ENCODE peak calls at places on chromosomes 13 and 19, in eight cellular contexts. J is IMR-90, Q is prostate gland, Y is left ventricle myocardium inferior, T is cardiac muscle cell, P is psoas muscle, H is thyroid gland, W is breast epithelium. L is an unnamed sample. For H3K4me1, the result is how much of the 10 kb centered on the place peaks cover.

GRCh38 chr13:33262997-33263396 is 22.6 kb downstream of the STARD13 start:
- DNase-seq in J (no peak), Q (no peak), Y (no peak), T (no peak), P (no peak), H (no peak), W (no peak), L (no peak)

GRCh38 chr13:47133024-47133445 is 236.2 kb upstream of the HTR2A start:
- DNase-seq in J (no peak), Q (no peak), Y (no peak), T (no peak), P (no peak), H (no peak), W (no peak), L (no peak)

GRCh38 chr13:48859168-48860105 is 116.3 kb upstream of the FNDC3A start:
- DNase-seq in J (no peak), Q (no peak), Y (no peak), T (no peak), P (no peak), H (no peak), W (no peak), L (no peak)

GRCh38 chr19:44644391-44645016 is 794 bp downstream of the PVR start:
- DNase-seq in J (peak), Q (peak), Y (no peak), T (peak), P (no peak), H (peak), W (peak), L (peak)

GRCh38 chr13:37709318-37709717 is 110.8 kb upstream of the POSTN start:
- DNase-seq in J (no peak), Q (no peak), Y (no peak), T (no peak), P (no peak), H (no peak), W (no peak), L (no peak)

GRCh38 chr19:23801798-23802197 is 43.1 kb upstream of the ZNF681 start:
- DNase-seq in J (no peak), Q (no peak), Y (no peak), T (no peak), P (no peak), H (no peak), W (no peak), L (no peak)

GRCh38 chr13:39656325-39656677 is 839 bp downstream of the COG6 start:
- DNase-seq in J (peak), Q (no peak), Y (no peak), T (no peak), P (no peak), H (no peak), W (no peak), L (peak)

GRCh38 chr19:32309711-32310390 is 35.6 kb upstream of the ZNF507 start:
- DNase-seq in J (no peak), Q (no peak), Y (no peak), T (no peak), P (no peak), H (no peak), W (no peak), L (no peak)

GRCh38 chr13:23443878-23444277 is 10.4 kb upstream of the SACS start:
- DNase-seq in J (no peak), Q (no peak), Y (no peak), T (no peak), P (no peak), H (no peak), W (no peak), L (no peak)

GRCh38 chr13:36366023-36366422 is 19.8 kb upstream of the SPART start:
- DNase-seq in J (no peak), Q (no peak), Y (no peak), T (no peak), P (no peak), H (no peak), W (no peak), L (no peak)

GRCh38 chr13:89458456-89458855 is 1787.3 kb downstream of the SLITRK5 start:
- DNase-seq in J (no peak), Q (no peak), Y (no peak), T (no peak), P (no peak), H (no peak), W (no peak), L (peak)

DNA sequence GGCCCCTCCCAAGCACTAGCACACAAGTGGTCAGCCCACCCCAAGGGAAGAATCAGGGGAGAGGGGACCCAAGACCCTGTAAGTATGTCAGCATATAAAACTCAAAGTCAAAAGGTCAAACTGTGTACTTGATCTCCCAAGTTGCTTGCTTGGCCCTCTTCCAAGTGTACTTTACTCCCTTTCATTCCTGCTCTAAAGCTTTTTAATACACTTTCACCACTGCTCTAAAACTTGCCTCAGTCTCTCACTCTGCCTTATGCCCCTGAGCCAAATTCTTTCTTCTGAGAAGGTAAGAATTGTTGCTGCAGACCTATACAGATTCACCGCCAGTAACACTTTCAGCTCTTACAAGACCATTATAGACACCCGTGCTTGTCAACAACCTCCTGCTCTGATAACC is 15.1 kb upstream of the RNASEH2B start:
- DNase-seq in J (no peak), Q (no peak), Y (no peak), T (peak), P (no peak), H (no peak), W (no peak), L (no peak)
- TF ChIP-seq CTCF in J (no peak), Q (no peak), Y (no peak), T (no peak), P (no peak), H (no peak), W (no peak), L (no peak)

DNA sequence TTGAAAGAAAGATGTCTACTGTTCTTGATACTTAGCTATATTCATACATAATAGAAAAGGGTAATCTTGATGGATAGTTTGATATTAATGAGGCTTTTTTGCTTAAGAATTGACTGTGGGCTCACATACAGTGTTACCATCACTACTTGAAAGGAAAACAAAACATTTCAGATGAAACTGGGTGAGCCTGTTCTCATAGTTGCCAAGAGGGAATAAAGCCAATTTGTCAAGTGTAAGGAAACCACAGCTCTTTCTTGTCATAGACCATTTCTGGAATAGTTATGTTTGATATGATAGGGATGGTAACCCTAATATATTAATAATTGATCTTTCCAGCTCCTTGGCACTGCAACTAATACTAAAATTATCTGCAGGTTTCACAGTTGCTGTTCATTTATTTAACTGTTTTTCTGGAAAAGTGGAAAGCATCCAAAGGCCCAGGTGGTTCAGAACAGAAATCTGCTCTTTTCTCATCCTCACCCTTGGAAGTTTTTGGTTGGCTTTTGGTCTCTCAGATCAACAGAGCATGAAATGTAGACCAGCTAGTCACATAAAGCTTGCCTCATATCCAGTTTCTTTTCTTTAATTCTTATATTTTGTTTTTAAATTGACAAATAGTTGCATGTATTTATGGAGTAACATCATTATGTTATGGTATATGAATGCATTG is 43.2 kb downstream of the ARHGEF7 start:
- DNase-seq in J (no peak), Q (peak), Y (no peak), T (no peak), P (no peak), H (peak), W (no peak), L (no peak)
- H3K4me1 ChIP-seq in J (under half), Q (under half), Y (half or more), T (under half), P (half or more), H (under half), W (under half), L (under half)

GRCh38 chr19:3336351-3336679 is 30.1 kb upstream of the NFIC start:
- DNase-seq in J (no peak), Q (no peak), Y (no peak), T (no peak), P (no peak), H (no peak), W (no peak), L (no peak)
- H3K27ac ChIP-seq in J (peak), Q (peak), Y (peak), T (no peak), P (peak), H (peak), W (peak), L (no peak)

DNA sequence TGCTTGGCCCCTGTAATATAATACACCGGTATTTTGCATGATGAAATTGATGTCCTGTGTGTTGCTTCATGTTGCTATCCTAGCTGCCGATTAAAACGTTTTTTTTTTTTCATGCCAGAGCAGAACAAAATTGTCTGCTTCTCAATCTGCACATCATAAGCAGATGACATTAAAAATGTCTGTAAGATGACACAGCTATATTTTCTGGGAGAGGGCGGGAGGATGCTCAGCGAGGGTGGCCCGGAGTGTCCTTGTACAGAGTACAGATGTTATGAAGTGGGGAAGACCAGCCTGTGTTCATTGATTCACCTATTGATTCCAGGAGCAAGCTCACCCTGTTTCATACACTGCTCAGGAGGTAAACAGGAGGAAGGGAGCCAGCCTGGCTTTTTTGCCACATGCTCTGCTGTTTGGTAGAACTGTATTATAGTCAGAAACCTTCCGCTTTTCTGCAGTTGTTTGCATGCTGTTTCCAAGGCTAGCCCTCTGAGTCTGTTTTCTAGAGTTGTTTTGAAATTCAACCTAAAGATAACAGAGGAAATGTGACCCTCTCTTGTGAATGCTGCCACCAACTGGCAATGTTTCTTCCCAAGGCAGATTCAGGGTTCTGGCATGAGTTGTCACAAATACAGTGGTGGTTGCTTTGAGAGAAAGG is 4.7 kb upstream of the IRS2 start:
- DNase-seq in J (peak), Q (no peak), Y (no peak), T (peak), P (no peak), H (peak), W (no peak), L (no peak)
- TF ChIP-seq CTCF in J (peak), Q (peak), Y (peak), T (peak), P (peak), H (peak), W (no peak), L (peak)

GRCh38 chr13:113322043-113322461 is 25.0 kb downstream of the LAMP1 start:
- DNase-seq in J (no peak), Q (no peak), Y (no peak), T (no peak), P (peak), H (no peak), W (no peak), L (no peak)
- H3K4me1 ChIP-seq in J (under half), Q (under half), Y (under half), T (under half), P (under half), H (under half), W (under half), L (under half)

DNA sequence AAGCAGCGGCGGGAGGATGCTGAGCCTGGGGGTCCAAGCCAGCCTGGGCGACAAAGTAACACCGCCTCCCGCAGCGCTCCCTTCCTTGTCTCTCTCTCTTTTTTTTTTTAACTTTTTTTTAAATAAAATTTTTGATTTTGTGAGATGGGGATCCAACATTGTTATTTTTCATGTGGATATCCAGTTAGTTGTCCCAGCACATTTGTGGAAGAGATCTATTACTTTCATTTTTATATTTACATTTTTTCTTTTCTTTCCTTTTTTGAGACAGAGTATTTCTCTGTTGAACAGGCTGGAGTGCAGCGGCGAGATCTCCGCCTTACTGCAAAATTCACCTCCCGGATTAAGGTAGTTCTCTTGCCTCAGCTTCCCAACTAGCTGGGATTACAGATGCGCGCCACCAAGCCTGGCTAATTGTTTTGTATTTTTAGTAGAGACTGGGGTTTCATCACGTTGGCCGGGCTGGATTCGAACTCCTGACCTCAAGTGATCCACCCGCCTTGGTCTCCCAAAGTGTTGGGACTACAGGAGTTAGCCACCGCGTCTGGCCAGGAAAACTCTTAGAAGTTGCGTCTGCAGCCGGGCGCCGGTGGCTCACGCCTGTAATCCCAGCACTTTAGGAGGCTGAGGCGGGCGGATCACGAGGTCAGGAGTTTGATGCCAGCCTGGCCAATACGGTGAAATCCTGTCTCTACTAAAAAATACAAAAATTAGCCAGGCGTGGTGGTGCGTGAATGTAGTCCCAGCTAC is 19.4 kb downstream of the ZNF816 start:
- DNase-seq in J (no peak), Q (no peak), Y (no peak), T (no peak), P (no peak), H (no peak), W (no peak), L (no peak)
- H3K27ac ChIP-seq in J (peak), Q (peak), Y (peak), T (peak), P (peak), H (peak), W (peak), L (no peak)

GRCh38 chr13:98827449-98827848 is 75.0 kb upstream of the SLC15A1 start:
- DNase-seq in J (no peak), Q (no peak), Y (no peak), T (peak), P (no peak), H (no peak), W (no peak), L (no peak)
- TF ChIP-seq CTCF in J (no peak), Q (no peak), Y (no peak), T (no peak), P (no peak), H (no peak), W (no peak), L (no peak)

GRCh38 chr19:38307076-38307475 is 3.0 kb downstream of the C19orf33 start:
- DNase-seq in J (no peak), Q (no peak), Y (no peak), T (no peak), P (no peak), H (no peak), W (no peak), L (no peak)

GRCh38 chr19:38306236-38306635 is 2.2 kb downstream of the C19orf33 start:
- DNase-seq in J (no peak), Q (no peak), Y (no peak), T (no peak), P (no peak), H (no peak), W (no peak), L (no peak)

GRCh38 chr19:38308926-38309614 is 5.0 kb downstream of the C19orf33 start:
- DNase-seq in J (no peak), Q (no peak), Y (no peak), T (no peak), P (no peak), H (no peak), W (no peak), L (no peak)

GRCh38 chr19:38308006-38308766 is 4.1 kb downstream of the C19orf33 start:
- DNase-seq in J (no peak), Q (no peak), Y (no peak), T (no peak), P (no peak), H (no peak), W (no peak), L (no peak)

DNA sequence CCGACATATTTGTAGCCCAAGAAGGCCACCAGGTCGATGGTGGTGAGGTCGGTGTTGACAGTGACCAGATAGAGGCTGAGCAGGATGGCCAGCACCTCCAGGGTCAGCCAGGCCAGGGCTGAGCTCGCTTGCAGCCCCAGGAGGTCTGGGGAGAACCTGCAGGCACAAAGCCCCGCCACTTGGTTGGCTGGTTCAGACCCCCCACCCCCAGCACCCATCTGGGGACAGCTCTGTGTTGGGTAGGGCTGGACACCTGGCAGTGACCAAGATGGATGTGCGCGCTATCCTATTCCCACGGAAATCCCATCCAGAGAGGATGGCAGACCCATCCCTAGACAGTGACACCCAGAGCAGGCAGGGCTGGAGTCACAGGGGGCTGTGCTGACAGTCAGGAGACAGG is 3.5 kb downstream of the C19orf33 start:
- DNase-seq in J (no peak), Q (no peak), Y (no peak), T (no peak), P (no peak), H (no peak), W (no peak), L (no peak)
- H3K4me1 ChIP-seq in J (under half), Q (under half), Y (under half), T (under half), P (under half), H (under half), W (under half), L (under half)

L was measured in foreskin keratinocyte.